ENCODE peak calls at places on chromosomes 5 and 9, in six cellular contexts. One of them, this sample, is unnamed.
A peak's percentile ranks its signal among the peaks of the same experiment; 100 is the strongest.

GRCh38 chr9:137185921-137186320 is 2.4 kb downstream of the ANAPC2 start:
- DNase-seq in activated T-helper 1 cell treated with Interleukin-2 at 50 U/mL for 16 hours: no peak
- DNase-seq in germinal center: no peak
- DNase-seq in HEK293T: no peak
- DNase-seq in DMS 273 treated with DMSO at 0.1 percent for 48 hours: no peak
- DNase-seq in activated T-cell treated with anti-CD3 and anti-CD28 coated beads, Interleukin-2, amount 50 U/mL, for 72 hours: no peak
- DNase-seq in this sample: no peak

GRCh38 chr9:130541533-130541932 is 37.8 kb upstream of the FUBP3 start:
- DNase-seq in activated T-helper 1 cell treated with Interleukin-2 at 50 U/mL for 16 hours: no peak
- DNase-seq in germinal center: no peak
- DNase-seq in HEK293T: no peak
- DNase-seq in DMS 273 treated with DMSO at 0.1 percent for 48 hours: no peak
- DNase-seq in activated T-cell treated with anti-CD3 and anti-CD28 coated beads, Interleukin-2, amount 50 U/mL, for 72 hours: no peak
- DNase-seq in this sample: no peak

GRCh38 chr5:172407241-172407691 is 47.1 kb downstream of the SH3PXD2B start:
- DNase-seq in activated T-helper 1 cell treated with Interleukin-2 at 50 U/mL for 16 hours: no peak
- DNase-seq in germinal center: no peak
- DNase-seq in HEK293T: no peak
- DNase-seq in DMS 273 treated with DMSO at 0.1 percent for 48 hours: no peak
- DNase-seq in activated T-cell treated with anti-CD3 and anti-CD28 coated beads, Interleukin-2, amount 50 U/mL, for 72 hours: no peak
- DNase-seq in this sample: no peak

GRCh38 chr9:70113403-70114022 is 69.9 kb downstream of the MAMDC2 start:
- DNase-seq in activated T-helper 1 cell treated with Interleukin-2 at 50 U/mL for 16 hours: no peak
- DNase-seq in germinal center: peak; percentile 50
- DNase-seq in HEK293T: peak; percentile 71
- DNase-seq in DMS 273 treated with DMSO at 0.1 percent for 48 hours: no peak
- DNase-seq in activated T-cell treated with anti-CD3 and anti-CD28 coated beads, Interleukin-2, amount 50 U/mL, for 72 hours: peak; percentile 28
- DNase-seq in this sample: peak; percentile 19

GRCh38 chr9:120698766-120699165 is 15.5 kb downstream of the MEGF9 start:
- DNase-seq in activated T-helper 1 cell treated with Interleukin-2 at 50 U/mL for 16 hours: no peak
- DNase-seq in germinal center: no peak
- DNase-seq in HEK293T: no peak
- DNase-seq in DMS 273 treated with DMSO at 0.1 percent for 48 hours: peak; percentile 81
- DNase-seq in activated T-cell treated with anti-CD3 and anti-CD28 coated beads, Interleukin-2, amount 50 U/mL, for 72 hours: no peak
- DNase-seq in this sample: peak; percentile 94

GRCh38 chr9:116115731-116116353 is 37.7 kb upstream of the PAPPA start:
- DNase-seq in activated T-helper 1 cell treated with Interleukin-2 at 50 U/mL for 16 hours: no peak
- DNase-seq in germinal center: no peak
- DNase-seq in HEK293T: no peak
- DNase-seq in DMS 273 treated with DMSO at 0.1 percent for 48 hours: no peak
- DNase-seq in activated T-cell treated with anti-CD3 and anti-CD28 coated beads, Interleukin-2, amount 50 U/mL, for 72 hours: no peak
- DNase-seq in this sample: no peak

GRCh38 chr9:78962186-78962585 is 609.6 kb upstream of the TLE4 start:
- DNase-seq in activated T-helper 1 cell treated with Interleukin-2 at 50 U/mL for 16 hours: no peak
- DNase-seq in germinal center: no peak
- DNase-seq in HEK293T: no peak
- DNase-seq in DMS 273 treated with DMSO at 0.1 percent for 48 hours: no peak
- DNase-seq in activated T-cell treated with anti-CD3 and anti-CD28 coated beads, Interleukin-2, amount 50 U/mL, for 72 hours: no peak
- DNase-seq in this sample: no peak

GRCh38 chr5:180441577-180441976 is 52.6 kb upstream of the CNOT6 start:
- DNase-seq in activated T-helper 1 cell treated with Interleukin-2 at 50 U/mL for 16 hours: no peak
- DNase-seq in germinal center: no peak
- DNase-seq in HEK293T: no peak
- DNase-seq in DMS 273 treated with DMSO at 0.1 percent for 48 hours: no peak
- DNase-seq in activated T-cell treated with anti-CD3 and anti-CD28 coated beads, Interleukin-2, amount 50 U/mL, for 72 hours: no peak
- DNase-seq in this sample: no peak

GRCh38 chr5:31470608-31471007 is 61.3 kb downstream of the DROSHA start:
- DNase-seq in activated T-helper 1 cell treated with Interleukin-2 at 50 U/mL for 16 hours: no peak
- DNase-seq in germinal center: no peak
- DNase-seq in HEK293T: no peak
- DNase-seq in DMS 273 treated with DMSO at 0.1 percent for 48 hours: no peak
- DNase-seq in activated T-cell treated with anti-CD3 and anti-CD28 coated beads, Interleukin-2, amount 50 U/mL, for 72 hours: no peak
- DNase-seq in this sample: no peak

GRCh38 chr9:23821400-23822181 is 4.4 kb downstream of the ELAVL2 start:
- DNase-seq in activated T-helper 1 cell treated with Interleukin-2 at 50 U/mL for 16 hours: no peak
- DNase-seq in germinal center: no peak
- DNase-seq in HEK293T: peak; percentile 72
- DNase-seq in DMS 273 treated with DMSO at 0.1 percent for 48 hours: peak; percentile 44
- DNase-seq in activated T-cell treated with anti-CD3 and anti-CD28 coated beads, Interleukin-2, amount 50 U/mL, for 72 hours: no peak
- DNase-seq in this sample: peak; percentile 72

GRCh38 chr5:133316346-133317343 is 264.8 kb downstream of the HSPA4 start:
- DNase-seq in activated T-helper 1 cell treated with Interleukin-2 at 50 U/mL for 16 hours: no peak
- DNase-seq in germinal center: no peak
- DNase-seq in HEK293T: peak; percentile 50
- DNase-seq in DMS 273 treated with DMSO at 0.1 percent for 48 hours: no peak
- DNase-seq in activated T-cell treated with anti-CD3 and anti-CD28 coated beads, Interleukin-2, amount 50 U/mL, for 72 hours: no peak
- DNase-seq in this sample: no peak

GRCh38 chr5:5313081-5313736 is 109.3 kb upstream of the ICE1 start:
- DNase-seq in activated T-helper 1 cell treated with Interleukin-2 at 50 U/mL for 16 hours: no peak
- DNase-seq in germinal center: no peak
- DNase-seq in HEK293T: no peak
- DNase-seq in DMS 273 treated with DMSO at 0.1 percent for 48 hours: no peak
- DNase-seq in activated T-cell treated with anti-CD3 and anti-CD28 coated beads, Interleukin-2, amount 50 U/mL, for 72 hours: no peak
- DNase-seq in this sample: no peak

GRCh38 chr5:67221487-67222242 is 25.1 kb upstream of the CD180 start:
- DNase-seq in activated T-helper 1 cell treated with Interleukin-2 at 50 U/mL for 16 hours: peak; percentile 29
- DNase-seq in germinal center: peak; percentile 36
- DNase-seq in HEK293T: no peak
- DNase-seq in DMS 273 treated with DMSO at 0.1 percent for 48 hours: no peak
- DNase-seq in activated T-cell treated with anti-CD3 and anti-CD28 coated beads, Interleukin-2, amount 50 U/mL, for 72 hours: peak; percentile 69
- DNase-seq in this sample: no peak

GRCh38 chr5:143705416-143705815 is 106.5 kb upstream of the HMHB1 start:
- DNase-seq in activated T-helper 1 cell treated with Interleukin-2 at 50 U/mL for 16 hours: no peak
- DNase-seq in germinal center: no peak
- DNase-seq in HEK293T: no peak
- DNase-seq in DMS 273 treated with DMSO at 0.1 percent for 48 hours: no peak
- DNase-seq in activated T-cell treated with anti-CD3 and anti-CD28 coated beads, Interleukin-2, amount 50 U/mL, for 72 hours: no peak
- DNase-seq in this sample: no peak

GRCh38 chr5:150931368-150931965 is 26.7 kb upstream of the ZNF300 start:
- DNase-seq in activated T-helper 1 cell treated with Interleukin-2 at 50 U/mL for 16 hours: no peak
- DNase-seq in germinal center: no peak
- DNase-seq in HEK293T: no peak
- DNase-seq in DMS 273 treated with DMSO at 0.1 percent for 48 hours: no peak
- DNase-seq in activated T-cell treated with anti-CD3 and anti-CD28 coated beads, Interleukin-2, amount 50 U/mL, for 72 hours: no peak
- DNase-seq in this sample: no peak

GRCh38 chr5:42982107-42982622 is 58.0 kb downstream of the ANXA2R start:
- DNase-seq in activated T-helper 1 cell treated with Interleukin-2 at 50 U/mL for 16 hours: no peak
- DNase-seq in germinal center: no peak
- DNase-seq in HEK293T: no peak
- DNase-seq in DMS 273 treated with DMSO at 0.1 percent for 48 hours: no peak
- DNase-seq in activated T-cell treated with anti-CD3 and anti-CD28 coated beads, Interleukin-2, amount 50 U/mL, for 72 hours: no peak
- DNase-seq in this sample: no peak

GRCh38 chr5:125257057-125257970 is 510.9 kb upstream of the ZNF608 start:
- DNase-seq in activated T-helper 1 cell treated with Interleukin-2 at 50 U/mL for 16 hours: no peak
- DNase-seq in germinal center: no peak
- DNase-seq in HEK293T: peak; percentile 32
- DNase-seq in DMS 273 treated with DMSO at 0.1 percent for 48 hours: no peak
- DNase-seq in activated T-cell treated with anti-CD3 and anti-CD28 coated beads, Interleukin-2, amount 50 U/mL, for 72 hours: no peak
- DNase-seq in this sample: no peak

GRCh38 chr5:114504560-114504959 is 142.7 kb downstream of the KCNN2 start:
- DNase-seq in activated T-helper 1 cell treated with Interleukin-2 at 50 U/mL for 16 hours: no peak
- DNase-seq in germinal center: no peak
- DNase-seq in HEK293T: no peak
- DNase-seq in DMS 273 treated with DMSO at 0.1 percent for 48 hours: no peak
- DNase-seq in activated T-cell treated with anti-CD3 and anti-CD28 coated beads, Interleukin-2, amount 50 U/mL, for 72 hours: no peak
- DNase-seq in this sample: no peak

This sample was measured in NCI-H446 treated with DMSO at 0.1 percent for 48 hours.